ENCODE peak calls at places on chromosome 17, in six cellular contexts. K, L, V, O, I and J are unnamed samples.

GRCh38 chr17:27458524-27458908 is 2.3 kb downstream of the KSR1 start:
- DNase-seq in L (no peak), V (no peak), O (no peak), I (no peak), K (no peak), J (no peak)

GRCh38 chr17:81179861-81180260 is 13.8 kb upstream of the AATK start:
- DNase-seq in K (no peak), O (no peak), L (no peak), V (no peak), I (no peak), J (no peak)

GRCh38 chr17:72192409-72193192 is 71.8 kb downstream of the SOX9 start:
- DNase-seq in O (no peak), K (peak; percentile 60), I (peak; percentile 98), L (no peak), V (peak; percentile 90), J (peak; percentile 92)

GRCh38 chr17:28193241-28193640 is 125.8 kb upstream of the TMEM97 start:
- DNase-seq in L (no peak), V (no peak), I (no peak), O (no peak), K (no peak), J (no peak)

GRCh38 chr17:37088913-37089312 is 140.2 kb downstream of the AATF start:
- DNase-seq in I (no peak), V (no peak), O (no peak), L (no peak), K (no peak), J (no peak)

GRCh38 chr17:61426482-61427304 is 25.5 kb upstream of the TBX4 start:
- DNase-seq in K (no peak), L (peak; percentile 98), O (no peak), I (peak; percentile 79), V (no peak), J (peak; percentile 82)

GRCh38 chr17:63151981-63152523 is 186.0 kb downstream of the TANC2 start:
- DNase-seq in V (no peak), I (peak; percentile 63), O (no peak), K (no peak), L (no peak), J (no peak)

GRCh38 chr17:17044846-17045561 is 2.7 kb downstream of the MPRIP start:
- DNase-seq in I (peak; percentile 79), L (no peak), K (no peak), V (peak; percentile 59), O (no peak), J (peak; percentile 78)

GRCh38 chr17:79747508-79748295 is 17.0 kb downstream of the ENPP7 start:
- DNase-seq in I (no peak), K (no peak), L (no peak), V (no peak), O (no peak), J (no peak)

GRCh38 chr17:2262146-2262587 is 41.4 kb downstream of the SMG6 start:
- DNase-seq in V (peak; percentile 72), I (peak; percentile 87), K (no peak), L (no peak), O (no peak), J (peak; percentile 62)

GRCh38 chr17:8016632-8017424 is 14.4 kb downstream of the GUCY2D start:
- DNase-seq in L (no peak), K (peak; percentile 70), I (no peak), O (peak; percentile 15), V (peak; percentile 12), J (no peak)

GRCh38 chr17:17070931-17071330 is 28.7 kb downstream of the MPRIP start:
- DNase-seq in I (no peak), L (no peak), V (no peak), O (no peak), K (no peak), J (no peak)

GRCh38 chr17:57985675-57985974 is 2.4 kb downstream of the VEZF1 start:
- DNase-seq in O (no peak), V (no peak), L (no peak), I (peak; percentile 25), K (no peak), J (peak; percentile 56)

GRCh38 chr17:67613961-67614360 is 103.8 kb upstream of the NOL11 start:
- DNase-seq in L (no peak), O (no peak), V (no peak), I (no peak), K (no peak), J (no peak)

GRCh38 chr17:58411408-58411894 is 5.9 kb downstream of the RNF43 start:
- DNase-seq in O (no peak), K (no peak), I (no peak), L (no peak), V (no peak), J (no peak)

GRCh38 chr17:42846594-42847280 is 2.4 kb downstream of the AOC2 start:
- DNase-seq in I (peak; percentile 29), K (no peak), O (no peak), L (peak; percentile 23), V (no peak), J (peak; percentile 76)

GRCh38 chr17:66984730-66985129 is 20.2 kb downstream of the CACNG4 start:
- DNase-seq in V (no peak), L (no peak), O (no peak), K (no peak), I (no peak), J (no peak)

GRCh38 chr17:20315821-20316220 is 151.5 kb downstream of the LGALS9B start:
- DNase-seq in I (peak; percentile 4), K (no peak), O (no peak), L (no peak), V (no peak), J (no peak)

DNA sequence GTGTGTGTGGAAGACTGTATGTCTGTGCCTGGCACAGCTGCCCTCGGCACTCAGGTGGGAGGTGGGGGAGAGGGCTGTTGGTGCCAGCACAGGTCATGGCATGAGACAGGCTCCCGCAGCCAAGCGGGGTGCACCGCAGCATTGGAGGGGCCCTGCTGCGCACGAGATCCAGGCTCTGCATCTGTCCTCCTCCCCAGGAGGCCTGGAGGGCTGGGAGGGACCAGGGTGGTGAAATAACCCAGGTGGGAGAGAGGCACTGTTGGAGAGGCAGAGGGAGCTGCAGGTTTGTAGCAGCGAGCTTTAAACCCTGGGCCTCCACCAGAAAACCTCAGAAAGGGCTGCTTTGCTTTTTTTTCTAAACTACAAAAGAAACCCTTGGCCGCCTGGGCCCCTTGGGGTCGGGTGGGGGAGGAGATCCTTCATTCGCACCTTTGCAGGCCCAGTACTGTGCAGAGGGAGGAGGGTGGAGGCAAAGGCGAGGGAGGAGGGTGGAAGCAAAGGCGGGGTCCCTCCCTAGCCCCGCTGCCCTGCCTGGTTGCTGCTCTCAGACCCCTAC is 241.7 kb downstream of the SEC14L1 start:
- DNase-seq in L (peak; percentile 45), O (no peak), V (no peak), I (no peak), K (no peak), J (peak; percentile 21)
- H3K4me3 ChIP-seq in L (no peak overlapping the region), O (peak overlapping the region; percentile 34), V (no peak overlapping the region), I (no peak overlapping the region), K (no peak overlapping the region), J (no peak overlapping the region)

DNA sequence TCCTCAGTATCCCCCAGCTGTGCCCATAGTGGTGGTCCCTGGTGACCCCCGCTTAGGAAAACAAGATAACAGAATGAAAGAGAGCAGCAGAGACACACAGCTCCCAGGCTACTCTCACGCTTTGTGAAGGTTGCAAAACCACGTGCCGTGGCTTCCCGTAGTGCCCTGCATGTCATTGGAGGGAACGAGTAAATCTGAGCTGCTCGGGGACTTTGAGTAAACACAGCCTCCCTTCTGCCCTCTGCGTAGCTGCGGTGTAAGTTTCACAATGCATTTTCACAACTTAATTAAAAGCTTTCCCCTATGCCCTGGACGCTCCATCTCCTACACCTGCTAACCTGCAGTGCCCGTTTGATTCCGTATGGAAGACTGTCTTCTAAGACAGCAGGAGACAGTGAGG is 116.2 kb upstream of the RCVRN start:
- DNase-seq in L (no peak), O (no peak), V (no peak), K (peak; percentile 64), I (peak; percentile 20), J (no peak)
- H3K4me3 ChIP-seq in L (no peak overlapping the region), O (no peak overlapping the region), V (no peak overlapping the region), K (no peak overlapping the region), I (no peak overlapping the region), J (no peak overlapping the region)

DNA sequence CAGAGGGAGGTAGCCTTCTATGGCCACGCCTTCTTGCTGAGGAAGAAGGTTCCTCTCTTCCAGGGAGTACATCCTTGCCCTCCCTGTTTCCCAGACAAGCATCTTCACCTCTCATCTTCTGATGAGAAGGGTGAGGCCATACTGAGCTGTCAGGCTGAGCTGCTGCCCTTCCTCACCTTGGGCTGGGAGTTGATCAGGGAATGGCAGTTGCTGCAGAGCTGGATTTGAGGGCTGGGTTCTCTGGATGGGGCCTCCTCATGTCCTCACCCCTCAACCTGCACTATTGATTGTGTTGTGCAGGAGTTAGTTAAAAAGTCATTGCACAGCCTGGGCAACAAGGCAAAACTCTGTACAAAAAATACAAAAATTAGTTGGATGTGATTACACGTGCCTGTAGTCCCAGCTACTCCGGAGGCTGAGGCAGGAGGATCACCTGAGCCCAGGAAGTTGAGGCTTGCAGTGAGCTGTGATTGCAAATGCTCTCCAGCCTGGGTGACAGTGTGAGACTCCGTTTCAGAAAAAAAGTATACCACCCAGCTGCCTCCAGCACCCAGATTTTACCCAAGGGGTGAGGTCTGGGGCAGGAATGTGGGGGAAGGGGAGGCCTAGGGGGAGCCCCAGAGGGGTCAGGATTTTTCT is 2.0 kb downstream of the ERBB2 start:
- DNase-seq in K (no peak), V (no peak), O (no peak), L (no peak), I (no peak), J (no peak)
- H3K4me3 ChIP-seq in K (peak overlapping the region; percentile 94), V (no peak overlapping the region), O (no peak overlapping the region), L (peak overlapping the region; percentile 90), I (no peak overlapping the region), J (peak overlapping the region; percentile 73)

DNA sequence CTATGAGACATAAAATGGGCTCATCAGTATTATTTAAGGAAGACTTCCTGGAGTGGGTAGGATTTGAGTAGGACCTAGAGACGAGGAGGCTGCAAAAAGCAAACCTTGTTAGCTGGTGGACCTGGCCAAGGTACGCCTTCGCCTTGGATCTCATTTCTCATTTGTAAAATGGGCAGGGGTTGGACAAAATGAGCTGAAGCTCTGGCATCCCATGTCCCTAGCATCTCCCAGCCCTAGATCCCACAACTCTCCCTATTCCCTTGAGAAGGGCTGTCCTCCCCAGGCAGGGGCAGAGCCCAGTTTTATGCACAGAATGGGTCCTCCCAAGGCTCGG is 306 bp upstream of the SPATA20 start:
- DNase-seq in I (no peak), K (no peak), V (no peak), O (no peak), L (no peak), J (no peak)
- H3K4me3 ChIP-seq in I (no peak overlapping the region), K (peak overlapping the region; percentile 85), V (peak overlapping the region; percentile 66), O (peak overlapping the region; percentile 65), L (peak overlapping the region; percentile 79), J (peak overlapping the region; percentile 5)

DNA sequence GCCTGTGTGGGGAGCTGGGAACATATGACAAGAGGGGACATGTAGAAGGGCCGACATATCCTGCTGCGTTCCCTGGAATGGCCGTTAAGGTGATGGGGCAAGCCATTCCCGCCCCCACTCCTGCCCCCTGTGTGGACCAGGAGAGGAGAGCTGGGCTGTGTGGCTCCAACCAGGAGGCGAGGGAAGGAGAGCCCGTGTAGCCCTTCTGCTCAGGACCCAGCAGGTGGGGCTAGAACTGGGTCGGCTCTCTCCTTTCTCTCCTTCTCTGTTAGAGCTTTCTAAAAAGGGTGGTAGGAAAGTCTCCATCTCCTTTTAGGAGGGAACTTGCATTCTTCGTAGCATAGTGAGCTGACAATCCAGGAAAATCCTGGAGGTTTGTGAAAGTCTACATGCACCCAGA is 12.8 kb downstream of the SPHK1 start:
- DNase-seq in O (no peak), V (no peak), L (no peak), I (no peak), K (no peak), J (no peak)
- H3K4me3 ChIP-seq in O (no peak overlapping the region), V (no peak overlapping the region), L (no peak overlapping the region), I (no peak overlapping the region), K (no peak overlapping the region), J (no peak overlapping the region)